ENCODE peak calls at places on chromosomes 4 and X, in five cellular contexts. One of them, this sample, is unnamed.

GRCh38 chrX:155745792-155746191 is 133.0 kb upstream of the TMLHE start:
- DNase-seq in HCT116: peak
- DNase-seq in right lobe of liver: no peak
- DNase-seq in stomach: peak
- DNase-seq in uterus: no peak
- DNase-seq in this sample: peak

GRCh38 chr4:151934766-151935165 is 174.0 kb upstream of the GATB start:
- DNase-seq in HCT116: no peak
- DNase-seq in right lobe of liver: no peak
- DNase-seq in stomach: no peak
- DNase-seq in uterus: no peak
- DNase-seq in this sample: no peak

GRCh38 chr4:83819582-83819981 is 283.7 kb downstream of the GPAT3 start:
- DNase-seq in HCT116: no peak
- DNase-seq in right lobe of liver: no peak
- DNase-seq in stomach: no peak
- DNase-seq in uterus: no peak
- DNase-seq in this sample: no peak

GRCh38 chr4:64538219-64538618 is 129.0 kb upstream of the TECRL start:
- DNase-seq in HCT116: no peak
- DNase-seq in right lobe of liver: no peak
- DNase-seq in stomach: no peak
- DNase-seq in uterus: no peak
- DNase-seq in this sample: no peak

GRCh38 chr4:27524224-27524623 is 663.6 kb downstream of the STIM2 start:
- DNase-seq in HCT116: no peak
- DNase-seq in right lobe of liver: no peak
- DNase-seq in stomach: no peak
- DNase-seq in uterus: no peak
- DNase-seq in this sample: no peak

GRCh38 chr4:145180298-145181090 is at the start of gene OTUD4:
- DNase-seq in HCT116: peak
- DNase-seq in right lobe of liver: peak
- DNase-seq in stomach: peak
- DNase-seq in uterus: peak
- DNase-seq in this sample: peak

GRCh38 chrX:119475389-119476101 is 7.3 kb downstream of the SLC25A5 start:
- DNase-seq in HCT116: no peak
- DNase-seq in right lobe of liver: no peak
- DNase-seq in stomach: no peak
- DNase-seq in uterus: no peak
- DNase-seq in this sample: no peak

GRCh38 chr4:7547368-7548040 is 112.8 kb upstream of the PSAPL1 start:
- DNase-seq in HCT116: no peak
- DNase-seq in right lobe of liver: peak
- DNase-seq in stomach: no peak
- DNase-seq in uterus: no peak
- DNase-seq in this sample: no peak

GRCh38 chr4:38601244-38601915 is 62.6 kb upstream of the KLF3 start:
- DNase-seq in HCT116: no peak
- DNase-seq in right lobe of liver: no peak
- DNase-seq in stomach: peak
- DNase-seq in uterus: no peak
- DNase-seq in this sample: no peak

GRCh38 chrX:30313322-30313721 is 4.1 kb upstream of the NR0B1 start:
- DNase-seq in HCT116: no peak
- DNase-seq in right lobe of liver: no peak
- DNase-seq in stomach: no peak
- DNase-seq in uterus: no peak
- DNase-seq in this sample: no peak

GRCh38 chr4:169723207-169723606 is 34.5 kb downstream of the HPF1 start:
- DNase-seq in HCT116: no peak
- DNase-seq in right lobe of liver: no peak
- DNase-seq in stomach: no peak
- DNase-seq in uterus: no peak
- DNase-seq in this sample: peak

GRCh38 chr4:76585270-76585669 is 150.2 kb downstream of the SHROOM3 start:
- DNase-seq in HCT116: no peak
- DNase-seq in right lobe of liver: no peak
- DNase-seq in stomach: no peak
- DNase-seq in uterus: no peak
- DNase-seq in this sample: no peak

GRCh38 chrX:129842510-129843208 is 1.0 kb downstream of the ZDHHC9 start:
- DNase-seq in HCT116: no peak
- DNase-seq in right lobe of liver: peak
- DNase-seq in stomach: peak
- DNase-seq in uterus: peak
- DNase-seq in this sample: no peak

GRCh38 chr4:102217345-102217744 is 127.9 kb downstream of the SLC39A8 start:
- DNase-seq in HCT116: no peak
- DNase-seq in right lobe of liver: no peak
- DNase-seq in stomach: no peak
- DNase-seq in uterus: no peak
- DNase-seq in this sample: no peak

GRCh38 chr4:186789671-186790070 is 66.0 kb upstream of the FAT1 start:
- DNase-seq in HCT116: no peak
- DNase-seq in right lobe of liver: no peak
- DNase-seq in stomach: no peak
- DNase-seq in uterus: no peak
- DNase-seq in this sample: no peak

GRCh38 chr4:96164814-96165351 is 325.0 kb downstream of the PDHA2 start:
- DNase-seq in HCT116: no peak
- DNase-seq in right lobe of liver: no peak
- DNase-seq in stomach: no peak
- DNase-seq in uterus: no peak
- DNase-seq in this sample: no peak

GRCh38 chr4:40190880-40191815 is 5.7 kb upstream of the RHOH start:
- DNase-seq in HCT116: no peak
- DNase-seq in right lobe of liver: no peak
- DNase-seq in stomach: no peak
- DNase-seq in uterus: no peak
- DNase-seq in this sample: no peak

GRCh38 chr4:159197260-159197884 is 94.5 kb downstream of the RAPGEF2 start:
- DNase-seq in HCT116: no peak
- DNase-seq in right lobe of liver: no peak
- DNase-seq in stomach: no peak
- DNase-seq in uterus: no peak
- DNase-seq in this sample: peak

GRCh38 chrX:77925764-77926163 is 15.3 kb downstream of the ATP7A start:
- DNase-seq in HCT116: no peak
- DNase-seq in right lobe of liver: no peak
- DNase-seq in stomach: no peak
- DNase-seq in uterus: no peak
- DNase-seq in this sample: no peak

GRCh38 chrX:136336623-136337022 is 35.9 kb downstream of the ADGRG4 start:
- DNase-seq in HCT116: peak
- DNase-seq in right lobe of liver: no peak
- DNase-seq in stomach: no peak
- DNase-seq in uterus: no peak
- DNase-seq in this sample: peak

GRCh38 chr4:38948551-38948950 is 80.9 kb downstream of the FAM114A1 start:
- DNase-seq in HCT116: no peak
- DNase-seq in right lobe of liver: no peak
- DNase-seq in stomach: no peak
- DNase-seq in uterus: peak
- DNase-seq in this sample: no peak

GRCh38 chrX:136714626-136715599 is 65.8 kb downstream of the ARHGEF6 start:
- DNase-seq in HCT116: no peak
- DNase-seq in right lobe of liver: no peak
- DNase-seq in stomach: no peak
- DNase-seq in uterus: no peak
- DNase-seq in this sample: no peak

GRCh38 chrX:49160908-49161307 is 1.6 kb upstream of the MAGIX start:
- DNase-seq in HCT116: no peak
- DNase-seq in right lobe of liver: no peak
- DNase-seq in stomach: no peak
- DNase-seq in uterus: no peak
- DNase-seq in this sample: no peak

GRCh38 chrX:49157194-49157593 is 5.4 kb upstream of the MAGIX start:
- DNase-seq in HCT116: no peak
- DNase-seq in right lobe of liver: no peak
- DNase-seq in stomach: no peak
- DNase-seq in uterus: no peak
- DNase-seq in this sample: no peak

GRCh38 chrX:49155900-49156837 is 6.4 kb upstream of the MAGIX start:
- DNase-seq in HCT116: peak
- DNase-seq in right lobe of liver: peak
- DNase-seq in stomach: peak
- DNase-seq in uterus: peak
- DNase-seq in this sample: peak

GRCh38 chrX:49153467-49153866 is 9.1 kb upstream of the MAGIX start:
- DNase-seq in HCT116: no peak
- DNase-seq in right lobe of liver: no peak
- DNase-seq in stomach: no peak
- DNase-seq in uterus: no peak
- DNase-seq in this sample: no peak

DNA sequence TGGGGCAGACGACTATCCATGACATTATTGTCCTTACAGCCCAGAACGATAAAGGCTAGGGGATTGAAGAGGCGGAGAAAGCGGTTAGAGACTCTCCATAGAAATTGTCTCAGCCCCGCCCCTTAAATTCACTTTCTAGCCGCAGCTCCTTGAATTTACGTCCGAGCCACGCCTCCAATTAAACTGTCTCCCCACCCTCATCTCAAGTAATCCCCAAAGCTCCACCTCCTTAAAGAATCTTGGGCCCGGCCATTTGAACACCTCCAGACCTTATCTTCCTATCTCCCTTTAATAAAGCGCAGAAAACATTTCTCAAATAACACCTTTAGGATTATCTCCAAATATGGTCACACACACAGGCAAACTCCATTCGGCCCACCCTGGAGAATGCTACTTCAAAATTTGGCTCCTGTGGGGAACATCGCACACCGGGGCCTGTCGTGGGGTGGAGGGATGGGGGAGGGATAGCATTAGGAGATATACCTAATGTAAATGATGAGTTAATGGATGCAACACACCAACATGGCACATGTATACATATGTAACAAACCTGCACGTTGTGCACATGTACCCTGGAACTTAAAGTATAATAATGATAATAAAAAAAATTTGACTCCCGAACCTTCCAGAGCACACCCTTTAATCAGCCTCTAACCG is 7.2 kb upstream of the MAGIX start:
- DNase-seq in HCT116: peak
- DNase-seq in right lobe of liver: no peak
- DNase-seq in stomach: peak
- DNase-seq in uterus: peak
- DNase-seq in this sample: peak
- TF ChIP-seq POLR2A in HCT116: no peak
- TF ChIP-seq POLR2A in right lobe of liver: no peak
- TF ChIP-seq POLR2A in stomach: no peak
- TF ChIP-seq POLR2A in uterus: peak
- TF ChIP-seq POLR2A in this sample: peak

DNA sequence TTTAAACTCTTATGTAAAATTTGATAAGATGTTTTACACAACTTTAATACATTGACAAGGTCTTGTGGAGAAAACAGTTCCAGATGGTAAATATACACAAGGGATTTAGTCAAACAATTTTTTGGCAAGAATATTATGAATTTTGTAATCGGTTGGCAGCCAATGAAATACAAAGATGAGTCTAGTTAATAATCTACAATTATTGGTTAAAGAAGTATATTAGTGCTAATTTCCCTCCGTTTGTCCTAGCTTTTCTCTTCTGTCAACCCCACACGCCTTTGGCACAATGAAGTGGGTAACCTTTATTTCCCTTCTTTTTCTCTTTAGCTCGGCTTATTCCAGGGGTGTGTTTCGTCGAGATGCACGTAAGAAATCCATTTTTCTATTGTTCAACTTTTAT is at the start of gene ALB:
- DNase-seq in HCT116: no peak
- DNase-seq in right lobe of liver: no peak
- DNase-seq in stomach: no peak
- DNase-seq in uterus: no peak
- DNase-seq in this sample: no peak
- TF ChIP-seq POLR2A in HCT116: no peak
- TF ChIP-seq POLR2A in right lobe of liver: peak
- TF ChIP-seq POLR2A in stomach: no peak
- TF ChIP-seq POLR2A in uterus: no peak
- TF ChIP-seq POLR2A in this sample: no peak

DNA sequence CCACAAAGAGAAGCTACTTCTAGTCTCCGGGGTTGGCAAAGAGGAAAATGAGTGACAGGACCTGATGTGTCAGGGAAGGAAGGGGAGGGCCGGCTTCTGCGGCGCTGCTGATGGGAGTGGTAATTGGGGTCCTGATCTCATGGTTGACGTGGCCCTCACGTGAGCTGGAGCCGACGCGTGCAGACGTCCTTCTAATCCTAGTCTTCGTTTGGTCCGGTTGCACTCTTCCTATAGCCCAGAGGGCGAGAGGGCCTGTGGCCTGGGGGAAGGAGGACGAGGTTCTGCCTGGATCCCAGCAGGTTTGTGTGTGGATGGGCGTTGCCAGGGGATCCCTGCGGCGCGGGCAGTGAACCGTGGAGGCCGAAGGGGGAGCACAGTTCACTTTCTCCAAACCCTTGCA is at the start of gene ARMCX1:
- DNase-seq in HCT116: no peak
- DNase-seq in right lobe of liver: peak
- DNase-seq in stomach: peak
- DNase-seq in uterus: peak
- DNase-seq in this sample: peak
- TF ChIP-seq POLR2A in HCT116: no peak
- TF ChIP-seq POLR2A in right lobe of liver: peak
- TF ChIP-seq POLR2A in stomach: no peak
- TF ChIP-seq POLR2A in uterus: peak
- TF ChIP-seq POLR2A in this sample: no peak

GRCh38 chrX:72079607-72080006 is 52.1 kb downstream of the RTL5 start:
- DNase-seq in HCT116: no peak
- DNase-seq in right lobe of liver: peak
- DNase-seq in stomach: no peak
- DNase-seq in uterus: no peak
- DNase-seq in this sample: no peak
- TF ChIP-seq POLR2A in HCT116: no peak
- TF ChIP-seq POLR2A in right lobe of liver: no peak
- TF ChIP-seq POLR2A in stomach: no peak
- TF ChIP-seq POLR2A in uterus: no peak
- TF ChIP-seq POLR2A in this sample: no peak

GRCh38 chrX:117707948-117708743 is 408.5 kb downstream of the KLHL13 start:
- DNase-seq in HCT116: no peak
- DNase-seq in right lobe of liver: no peak
- DNase-seq in stomach: no peak
- DNase-seq in uterus: no peak
- DNase-seq in this sample: no peak
- TF ChIP-seq POLR2A in HCT116: no peak
- TF ChIP-seq POLR2A in right lobe of liver: no peak
- TF ChIP-seq POLR2A in stomach: no peak
- TF ChIP-seq POLR2A in uterus: no peak
- TF ChIP-seq POLR2A in this sample: no peak

GRCh38 chrX:43526878-43527277 is 129.2 kb upstream of the MAOA start:
- DNase-seq in HCT116: no peak
- DNase-seq in right lobe of liver: no peak
- DNase-seq in stomach: no peak
- DNase-seq in uterus: no peak
- DNase-seq in this sample: no peak
- TF ChIP-seq POLR2A in HCT116: no peak
- TF ChIP-seq POLR2A in right lobe of liver: no peak
- TF ChIP-seq POLR2A in stomach: no peak
- TF ChIP-seq POLR2A in uterus: no peak
- TF ChIP-seq POLR2A in this sample: no peak

GRCh38 chrX:15675490-15675921 is 10.9 kb upstream of the CLTRN start:
- DNase-seq in HCT116: peak
- DNase-seq in right lobe of liver: peak
- DNase-seq in stomach: peak
- DNase-seq in uterus: no peak
- DNase-seq in this sample: peak
- TF ChIP-seq POLR2A in HCT116: no peak
- TF ChIP-seq POLR2A in right lobe of liver: no peak
- TF ChIP-seq POLR2A in stomach: peak
- TF ChIP-seq POLR2A in uterus: no peak
- TF ChIP-seq POLR2A in this sample: peak

This sample was measured in erythroblast.